ENCODE peak calls at places on chromosomes 2 and 18, in nine cellular contexts. One of them, this sample, is unnamed.

GRCh38 chr2:70768585-70769085 is 635 bp upstream of the ADD2 start:
- DNase-seq in astrocyte of the hippocampus: no peak
- DNase-seq in NCI-H1092: no peak
- DNase-seq in heart left ventricle: no peak
- DNase-seq in activated naive CD8-positive, alpha-beta T cell treated with anti-CD3 and anti-CD28 coated beads, Interleukin-2, amount 50 U/mL, for 24 hours: no peak
- DNase-seq in activated naive CD4-positive, alpha-beta T cell: no peak
- DNase-seq in EL: no peak
- DNase-seq in T-helper 1 cell: no peak
- DNase-seq in substantia nigra: no peak
- DNase-seq in this sample: no peak

GRCh38 chr2:196725218-196725617 is 74.3 kb downstream of the GTF3C3 start:
- DNase-seq in heart left ventricle: no peak
- DNase-seq in activated naive CD4-positive, alpha-beta T cell: no peak
- DNase-seq in astrocyte of the hippocampus: peak
- DNase-seq in activated naive CD8-positive, alpha-beta T cell treated with anti-CD3 and anti-CD28 coated beads, Interleukin-2, amount 50 U/mL, for 24 hours: no peak
- DNase-seq in T-helper 1 cell: no peak
- DNase-seq in NCI-H1092: no peak
- DNase-seq in substantia nigra: no peak
- DNase-seq in EL: no peak
- DNase-seq in this sample: no peak

GRCh38 chr2:109638807-109639206 is 24.6 kb downstream of the SOWAHC start:
- DNase-seq in T-helper 1 cell: peak
- DNase-seq in EL: no peak
- DNase-seq in heart left ventricle: no peak
- DNase-seq in NCI-H1092: peak
- DNase-seq in activated naive CD8-positive, alpha-beta T cell treated with anti-CD3 and anti-CD28 coated beads, Interleukin-2, amount 50 U/mL, for 24 hours: no peak
- DNase-seq in substantia nigra: peak
- DNase-seq in astrocyte of the hippocampus: peak
- DNase-seq in activated naive CD4-positive, alpha-beta T cell: no peak
- DNase-seq in this sample: no peak

GRCh38 chr2:49943944-49944803 is 789.9 kb upstream of the FSHR start:
- DNase-seq in heart left ventricle: no peak
- DNase-seq in activated naive CD4-positive, alpha-beta T cell: no peak
- DNase-seq in substantia nigra: no peak
- DNase-seq in astrocyte of the hippocampus: no peak
- DNase-seq in activated naive CD8-positive, alpha-beta T cell treated with anti-CD3 and anti-CD28 coated beads, Interleukin-2, amount 50 U/mL, for 24 hours: no peak
- DNase-seq in T-helper 1 cell: peak
- DNase-seq in EL: no peak
- DNase-seq in NCI-H1092: no peak
- DNase-seq in this sample: no peak

GRCh38 chr2:201633862-201634261 is 9.4 kb downstream of the TMEM237 start:
- DNase-seq in activated naive CD8-positive, alpha-beta T cell treated with anti-CD3 and anti-CD28 coated beads, Interleukin-2, amount 50 U/mL, for 24 hours: no peak
- DNase-seq in substantia nigra: no peak
- DNase-seq in T-helper 1 cell: no peak
- DNase-seq in EL: peak
- DNase-seq in NCI-H1092: no peak
- DNase-seq in activated naive CD4-positive, alpha-beta T cell: no peak
- DNase-seq in astrocyte of the hippocampus: no peak
- DNase-seq in heart left ventricle: no peak
- DNase-seq in this sample: no peak

GRCh38 chr18:44725300-44726096 is 44.8 kb downstream of the SETBP1 start:
- DNase-seq in activated naive CD4-positive, alpha-beta T cell: peak
- DNase-seq in activated naive CD8-positive, alpha-beta T cell treated with anti-CD3 and anti-CD28 coated beads, Interleukin-2, amount 50 U/mL, for 24 hours: peak
- DNase-seq in astrocyte of the hippocampus: peak
- DNase-seq in T-helper 1 cell: peak
- DNase-seq in EL: peak
- DNase-seq in substantia nigra: no peak
- DNase-seq in heart left ventricle: peak
- DNase-seq in NCI-H1092: no peak
- DNase-seq in this sample: no peak

GRCh38 chr2:239409976-239410375 is 9.2 kb upstream of the HDAC4 start:
- DNase-seq in heart left ventricle: no peak
- DNase-seq in substantia nigra: no peak
- DNase-seq in activated naive CD8-positive, alpha-beta T cell treated with anti-CD3 and anti-CD28 coated beads, Interleukin-2, amount 50 U/mL, for 24 hours: no peak
- DNase-seq in activated naive CD4-positive, alpha-beta T cell: no peak
- DNase-seq in astrocyte of the hippocampus: no peak
- DNase-seq in EL: no peak
- DNase-seq in NCI-H1092: no peak
- DNase-seq in T-helper 1 cell: no peak
- DNase-seq in this sample: no peak

GRCh38 chr2:6645672-6646071 is 220.0 kb downstream of the CMPK2 start:
- DNase-seq in substantia nigra: no peak
- DNase-seq in NCI-H1092: no peak
- DNase-seq in T-helper 1 cell: no peak
- DNase-seq in activated naive CD8-positive, alpha-beta T cell treated with anti-CD3 and anti-CD28 coated beads, Interleukin-2, amount 50 U/mL, for 24 hours: no peak
- DNase-seq in heart left ventricle: no peak
- DNase-seq in activated naive CD4-positive, alpha-beta T cell: no peak
- DNase-seq in EL: no peak
- DNase-seq in astrocyte of the hippocampus: no peak
- DNase-seq in this sample: no peak

GRCh38 chr2:28389399-28390240 is 3.0 kb upstream of the FOSL2 start:
- DNase-seq in astrocyte of the hippocampus: no peak
- DNase-seq in T-helper 1 cell: no peak
- DNase-seq in heart left ventricle: no peak
- DNase-seq in EL: no peak
- DNase-seq in substantia nigra: no peak
- DNase-seq in NCI-H1092: no peak
- DNase-seq in activated naive CD8-positive, alpha-beta T cell treated with anti-CD3 and anti-CD28 coated beads, Interleukin-2, amount 50 U/mL, for 24 hours: no peak
- DNase-seq in activated naive CD4-positive, alpha-beta T cell: no peak
- DNase-seq in this sample: no peak

GRCh38 chr2:27217173-27218121 is at the start of gene CAD:
- DNase-seq in activated naive CD4-positive, alpha-beta T cell: peak
- DNase-seq in substantia nigra: peak
- DNase-seq in activated naive CD8-positive, alpha-beta T cell treated with anti-CD3 and anti-CD28 coated beads, Interleukin-2, amount 50 U/mL, for 24 hours: peak
- DNase-seq in EL: peak
- DNase-seq in T-helper 1 cell: peak
- DNase-seq in NCI-H1092: peak
- DNase-seq in heart left ventricle: peak
- DNase-seq in astrocyte of the hippocampus: peak
- DNase-seq in this sample: peak

GRCh38 chr2:177242136-177242987 is 22.2 kb downstream of the NFE2L2 start:
- DNase-seq in heart left ventricle: no peak
- DNase-seq in astrocyte of the hippocampus: peak
- DNase-seq in activated naive CD4-positive, alpha-beta T cell: no peak
- DNase-seq in substantia nigra: no peak
- DNase-seq in activated naive CD8-positive, alpha-beta T cell treated with anti-CD3 and anti-CD28 coated beads, Interleukin-2, amount 50 U/mL, for 24 hours: no peak
- DNase-seq in T-helper 1 cell: peak
- DNase-seq in NCI-H1092: no peak
- DNase-seq in EL: peak
- DNase-seq in this sample: no peak

GRCh38 chr2:24456610-24457556 is 34.2 kb upstream of the NCOA1 start:
- DNase-seq in activated naive CD4-positive, alpha-beta T cell: no peak
- DNase-seq in astrocyte of the hippocampus: peak
- DNase-seq in heart left ventricle: peak
- DNase-seq in T-helper 1 cell: no peak
- DNase-seq in EL: peak
- DNase-seq in NCI-H1092: no peak
- DNase-seq in substantia nigra: peak
- DNase-seq in activated naive CD8-positive, alpha-beta T cell treated with anti-CD3 and anti-CD28 coated beads, Interleukin-2, amount 50 U/mL, for 24 hours: peak
- DNase-seq in this sample: peak

GRCh38 chr2:237967463-237967871 is 653 bp downstream of the UBE2F start:
- DNase-seq in substantia nigra: peak
- DNase-seq in T-helper 1 cell: no peak
- DNase-seq in EL: peak
- DNase-seq in NCI-H1092: no peak
- DNase-seq in astrocyte of the hippocampus: peak
- DNase-seq in heart left ventricle: peak
- DNase-seq in activated naive CD4-positive, alpha-beta T cell: no peak
- DNase-seq in activated naive CD8-positive, alpha-beta T cell treated with anti-CD3 and anti-CD28 coated beads, Interleukin-2, amount 50 U/mL, for 24 hours: no peak
- DNase-seq in this sample: peak

GRCh38 chr18:31274915-31275314 is 43.0 kb upstream of the DSG1 start:
- DNase-seq in NCI-H1092: no peak
- DNase-seq in substantia nigra: no peak
- DNase-seq in activated naive CD8-positive, alpha-beta T cell treated with anti-CD3 and anti-CD28 coated beads, Interleukin-2, amount 50 U/mL, for 24 hours: no peak
- DNase-seq in EL: no peak
- DNase-seq in heart left ventricle: peak
- DNase-seq in activated naive CD4-positive, alpha-beta T cell: no peak
- DNase-seq in T-helper 1 cell: no peak
- DNase-seq in astrocyte of the hippocampus: peak
- DNase-seq in this sample: no peak

This sample was measured in Right ventricle myocardium inferior.